ENCODE peak calls at places on chromosomes 13 and 19, in six cellular contexts. M is tibial nerve; E is effector memory CD4-positive, alpha-beta T cell; X is Peyer's patch; T is cardiac muscle cell; O is mammary epithelial cell. K is an unnamed sample. For H3K4me1, the result is how much of the 10 kb centered on the place peaks cover.

GRCh38 chr13:77422724-77423123 is 95.8 kb upstream of the MYCBP2 start:
- DNase-seq in O (no peak), X (no peak), T (no peak), E (no peak), M (no peak), K (no peak)

GRCh38 chr19:15072930-15073647 is 8.9 kb upstream of the OR1I1 start:
- DNase-seq in X (no peak), O (peak), T (no peak), M (no peak), E (no peak), K (no peak)

GRCh38 chr13:47298506-47298905 is 401.7 kb upstream of the HTR2A start:
- DNase-seq in X (no peak), M (no peak), O (peak), E (no peak), T (no peak), K (no peak)

GRCh38 chr19:6233051-6233826 is 46.5 kb downstream of the MLLT1 start:
- DNase-seq in E (no peak), O (no peak), X (no peak), T (peak), M (no peak), K (peak)

GRCh38 chr19:28847468-28847867 is 365.5 kb downstream of the UQCRFS1 start:
- DNase-seq in X (no peak), O (no peak), T (peak), M (no peak), E (no peak), K (no peak)

GRCh38 chr13:43122706-43123268 is 99.4 kb downstream of the DNAJC15 start:
- DNase-seq in O (no peak), M (no peak), E (no peak), X (no peak), T (no peak), K (no peak)

GRCh38 chr13:113168211-113168610 is 9.8 kb downstream of the PROZ start:
- DNase-seq in X (no peak), O (no peak), M (no peak), T (no peak), E (no peak), K (no peak)

GRCh38 chr13:50969691-50970090 is 60.1 kb downstream of the RNASEH2B start:
- DNase-seq in O (peak), X (no peak), T (peak), M (no peak), E (no peak), K (no peak)

GRCh38 chr19:48961051-48961649 is 4.0 kb upstream of the FTL start:
- DNase-seq in M (no peak), X (no peak), E (no peak), T (no peak), O (no peak), K (no peak)

GRCh38 chr13:50236898-50237318 is 221.7 kb downstream of the KCNRG start:
- DNase-seq in X (peak), O (no peak), E (peak), M (no peak), T (peak), K (no peak)

GRCh38 chr19:10604460-10604980 is 17.4 kb upstream of the AP1M2 start:
- DNase-seq in E (peak), T (no peak), X (peak), M (no peak), O (no peak), K (no peak)

GRCh38 chr19:45676851-45677263 is 8.8 kb downstream of the GIPR start:
- DNase-seq in E (peak), M (no peak), X (peak), O (no peak), T (no peak), K (peak)

GRCh38 chr19:45668342-45668871 is 386 bp downstream of the GIPR start:
- DNase-seq in M (no peak), E (peak), O (no peak), X (no peak), T (no peak), K (no peak)

GRCh38 chr19:45667620-45668341 is at the start of gene GIPR:
- DNase-seq in M (no peak), T (no peak), O (peak), E (peak), X (peak), K (no peak)

GRCh38 chr19:45670670-45671453 is 2.8 kb downstream of the GIPR start:
- DNase-seq in O (peak), E (no peak), X (peak), M (no peak), T (peak), K (peak)
- H3K4me3 ChIP-seq in O (no peak), E (no peak), X (no peak), M (no peak), T (peak), K (no peak)

DNA sequence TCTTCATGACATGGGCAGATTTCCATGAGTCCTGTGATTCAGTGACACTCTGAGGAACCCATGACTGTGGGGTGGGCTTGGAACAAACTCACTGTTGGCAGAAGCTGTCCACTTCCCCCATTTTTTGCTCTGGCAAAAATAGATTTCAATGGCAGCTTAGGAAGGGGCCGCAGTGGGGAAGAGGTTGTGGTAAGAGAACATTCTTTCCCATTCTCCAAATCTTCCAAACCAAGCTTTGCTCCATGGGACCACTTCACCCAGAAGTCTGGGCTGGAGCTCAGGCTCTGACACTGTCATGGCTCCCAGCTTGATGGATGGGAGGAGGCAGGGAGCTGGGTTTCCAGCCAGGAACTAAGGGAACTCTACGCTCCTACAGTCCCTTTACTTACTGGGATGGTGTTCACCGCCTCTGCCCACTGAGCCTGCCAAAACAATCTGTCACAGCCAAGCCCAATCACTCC is 24.9 kb upstream of the MEDAG start:
- DNase-seq in O (no peak), X (no peak), M (no peak), E (no peak), T (no peak), K (peak)
- H3K27ac ChIP-seq in O (no peak), X (peak), M (peak), E (no peak), T (no peak), K (peak)

GRCh38 chr19:18416778-18417249 is 2.4 kb upstream of the SSBP4 start:
- DNase-seq in E (peak), O (no peak), T (peak), M (peak), X (no peak), K (peak)
- H3K4me1 ChIP-seq in E (half or more), O (under half), T (under half), M (half or more), X (under half), K (half or more)

GRCh38 chr19:35119091-35119490 is 3.5 kb downstream of the FXYD3 start:
- DNase-seq in E (no peak), X (no peak), O (no peak), T (no peak), M (no peak), K (no peak)

GRCh38 chr19:35120492-35120891 is 4.9 kb downstream of the FXYD3 start:
- DNase-seq in M (no peak), T (peak), O (peak), X (no peak), E (no peak), K (no peak)

GRCh38 chr19:35118268-35119026 is 2.8 kb downstream of the FXYD3 start:
- DNase-seq in M (no peak), E (no peak), X (no peak), T (no peak), O (no peak), K (no peak)

GRCh38 chr19:35120898-35121297 is 5.3 kb downstream of the FXYD3 start:
- DNase-seq in T (no peak), O (peak), X (no peak), E (no peak), M (no peak), K (no peak)

GRCh38 chr19:35119578-35119977 is 4.0 kb downstream of the FXYD3 start:
- DNase-seq in T (no peak), E (no peak), X (no peak), M (no peak), O (no peak), K (no peak)
- H3K4me3 ChIP-seq in T (no peak), E (no peak), X (no peak), M (no peak), O (peak), K (no peak)

GRCh38 chr19:2783781-2784145 is 690 bp upstream of the SGTA start:
- DNase-seq in X (no peak), O (no peak), T (no peak), E (no peak), M (no peak), K (no peak)
- H3K27ac ChIP-seq in X (peak), O (peak), T (peak), E (peak), M (peak), K (no peak)

DNA sequence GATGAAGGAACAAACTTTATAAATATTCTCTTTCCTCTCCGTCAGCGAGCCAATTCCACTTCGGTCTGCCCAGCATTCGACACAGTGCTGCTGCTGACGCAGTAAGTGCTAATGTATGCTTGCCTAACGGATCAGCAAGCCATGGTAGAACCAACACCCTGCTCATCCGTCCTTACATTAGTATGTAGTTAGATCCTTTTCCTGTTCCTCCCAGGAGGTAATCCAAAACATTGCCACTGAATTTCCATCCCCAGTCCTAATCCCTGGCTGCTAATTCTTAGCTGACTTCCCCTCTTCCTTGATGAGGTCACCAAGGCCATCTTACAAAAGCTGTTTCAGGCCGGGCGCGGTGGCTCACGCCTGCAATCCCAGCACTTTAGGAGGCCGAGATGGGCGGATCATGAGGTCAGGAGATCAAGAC is 88.0 kb downstream of the STARD13 start:
- DNase-seq in O (no peak), T (no peak), E (no peak), X (no peak), M (no peak), K (no peak)
- H3K4me1 ChIP-seq in O (under half), T (under half), E (under half), X (under half), M (under half), K (under half)

GRCh38 chr19:44645407-44646048 is 1.8 kb downstream of the PVR start:
- DNase-seq in X (no peak), O (no peak), M (no peak), T (no peak), E (no peak), K (no peak)
- H3K4me3 ChIP-seq in X (no peak), O (no peak), M (no peak), T (no peak), E (no peak), K (no peak)

GRCh38 chr19:18310966-18311365 is 11.9 kb downstream of the LSM4 start:
- DNase-seq in O (no peak), E (no peak), M (no peak), X (no peak), T (no peak), K (no peak)
- H3K27ac ChIP-seq in O (no peak), E (no peak), M (peak), X (peak), T (peak), K (no peak)

K was measured in thyroid gland.